ENCODE peak calls at places on chromosomes 16 and 17, in eight cellular contexts. P, N, C, V, I, O, D and Z are unnamed samples.

GRCh38 chr16:30997000-30997886 is 12.2 kb downstream of the HSD3B7 start:
- DNase-seq in D (peak), C (peak), N (no peak), O (peak), I (peak), V (peak), P (peak), Z (peak)

GRCh38 chr17:48160177-48160967 is 52.8 kb downstream of the SNX11 start:
- DNase-seq in P (no peak), D (no peak), C (no peak), V (no peak), N (peak), O (peak), I (no peak), Z (no peak)

GRCh38 chr16:53154513-53154912 is 99.7 kb downstream of the CHD9 start:
- DNase-seq in O (no peak), N (no peak), V (no peak), D (no peak), C (no peak), I (no peak), P (peak), Z (no peak)

GRCh38 chr17:29151567-29151966 is 28.6 kb downstream of the MYO18A start:
- DNase-seq in O (no peak), P (peak), N (no peak), D (peak), I (no peak), C (peak), V (peak), Z (no peak)

GRCh38 chr17:43079578-43080302 is 45.4 kb downstream of the BRCA1 start:
- DNase-seq in C (no peak), V (no peak), P (no peak), N (no peak), I (no peak), O (peak), D (no peak), Z (no peak)

GRCh38 chr16:28975158-28975603 is 603 bp downstream of the SPNS1 start:
- DNase-seq in I (peak), N (no peak), C (no peak), V (no peak), P (no peak), D (peak), O (no peak), Z (no peak)

GRCh38 chr17:62597920-62598319 is 29.6 kb upstream of the MRC2 start:
- DNase-seq in P (peak), I (no peak), N (no peak), O (no peak), V (no peak), D (no peak), C (no peak), Z (peak)

GRCh38 chr16:81505011-81505660 is 60.5 kb downstream of the CMIP start:
- DNase-seq in P (no peak), C (no peak), D (no peak), V (no peak), I (no peak), N (no peak), O (peak), Z (no peak)

GRCh38 chr17:41910701-41911391 is 7.9 kb downstream of the ACLY start:
- DNase-seq in C (peak), D (no peak), I (no peak), P (peak), V (no peak), N (no peak), O (no peak), Z (peak)

GRCh38 chr17:8935194-8935593 is 30.3 kb downstream of the PIK3R5 start:
- DNase-seq in P (peak), O (no peak), C (peak), N (no peak), D (no peak), I (peak), V (no peak), Z (peak)

GRCh38 chr17:14719942-14720341 is 419.1 kb downstream of the HS3ST3B1 start:
- DNase-seq in D (no peak), I (no peak), C (no peak), P (no peak), O (no peak), V (no peak), N (no peak), Z (no peak)

GRCh38 chr16:27106305-27106704 is 39.6 kb downstream of the C16orf82 start:
- DNase-seq in I (no peak), C (no peak), D (no peak), P (no peak), O (no peak), V (peak), N (no peak), Z (no peak)

GRCh38 chr16:57281791-57282190 is 2.7 kb downstream of the PLLP start:
- DNase-seq in O (no peak), N (no peak), V (no peak), P (no peak), C (no peak), D (no peak), I (no peak), Z (no peak)